ENCODE peak calls at places on chromosomes 5 and 9, in five cellular contexts. Z is lung; Y is fibroblast of lung; H is CD8-positive, alpha-beta memory T cell; O is brain microvascular endothelial cell. B is an unnamed sample.

GRCh38 chr9:126459126-126459525 is 132.5 kb downstream of the MVB12B start:
- DNase-seq in Z (no peak), Y (no peak), H (no peak), O (no peak), B (peak; percentile 30)

GRCh38 chr5:26192496-26192895 is 845.9 kb downstream of the CDH9 start:
- DNase-seq in Z (no peak), Y (no peak), H (no peak), O (no peak), B (no peak)

GRCh38 chr5:69007726-69008368 is 86.0 kb upstream of the SLC30A5 start:
- DNase-seq in Z (peak; percentile 48), Y (peak; percentile 24), H (peak; percentile 51), O (peak; percentile 56), B (peak; percentile 3)

GRCh38 chr9:20353931-20354652 is 268.2 kb downstream of the MLLT3 start:
- DNase-seq in Z (no peak), Y (peak; percentile 21), H (no peak), O (no peak), B (no peak)

GRCh38 chr5:164617290-164617689 is 1111.9 kb downstream of the MAT2B start:
- DNase-seq in Z (no peak), Y (no peak), H (no peak), O (no peak), B (no peak)

GRCh38 chr5:60586307-60586901 is 113.6 kb downstream of the DEPDC1B start:
- DNase-seq in Z (no peak), Y (peak; percentile 23), H (no peak), O (peak; percentile 9), B (peak; percentile 3)

GRCh38 chr5:169416583-169417196 is 115.8 kb upstream of the SLIT3 start:
- DNase-seq in Z (no peak), Y (peak; percentile 94), H (no peak), O (peak; percentile 91), B (no peak)

GRCh38 chr5:61969347-61969746 is 336.7 kb upstream of the KIF2A start:
- DNase-seq in Z (no peak), Y (peak; percentile 46), H (no peak), O (no peak), B (no peak)

GRCh38 chr5:142680605-142681259 is 5.2 kb downstream of the FGF1 start:
- DNase-seq in Z (peak; percentile 48), Y (peak; percentile 77), H (no peak), O (no peak), B (no peak)

GRCh38 chr5:60668715-60669304 is 31.2 kb downstream of the DEPDC1B start:
- DNase-seq in Z (no peak), Y (peak; percentile 13), H (no peak), O (no peak), B (no peak)

DNA sequence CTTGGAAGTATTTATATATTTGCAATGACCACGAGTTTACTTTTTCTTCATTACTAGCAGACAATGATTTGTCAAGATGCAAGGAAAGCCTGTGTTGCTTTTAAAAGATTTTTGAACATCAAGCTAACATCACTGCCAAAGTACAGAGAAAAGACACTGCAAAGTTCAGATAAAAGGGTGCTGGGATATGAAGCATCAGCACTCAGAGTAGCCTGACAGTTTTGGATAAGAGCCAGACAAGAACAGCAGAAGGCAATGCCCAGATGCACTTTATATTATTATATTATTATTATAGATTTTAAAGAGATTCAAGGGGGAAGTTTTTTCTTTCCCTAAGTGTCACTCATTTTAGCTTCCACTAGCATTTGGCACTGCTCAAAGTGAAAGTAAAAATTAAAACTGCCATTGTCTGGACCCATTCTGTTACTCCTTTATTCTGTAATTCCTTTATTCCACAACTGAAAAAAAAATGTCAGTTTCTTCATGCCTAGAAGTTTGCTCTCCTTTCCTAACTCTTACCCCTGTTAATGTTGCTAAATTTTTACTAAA is 240.6 kb downstream of the EFNA5 start:
- DNase-seq in Z (no peak), Y (no peak), H (no peak), O (no peak), B (no peak)
- H3K27ac ChIP-seq in Z (no peak overlapping the region), Y (no peak overlapping the region), H (no peak overlapping the region), O (no peak overlapping the region), B (no peak overlapping the region)

GRCh38 chr9:93191354-93191660 is 7.4 kb downstream of the WNK2 start:
- DNase-seq in Z (no peak), Y (no peak), H (no peak), O (no peak), B (no peak)
- H3K27ac ChIP-seq in Z (no peak overlapping the region), Y (no peak overlapping the region), H (no peak overlapping the region), O (no peak overlapping the region), B (no peak overlapping the region)

DNA sequence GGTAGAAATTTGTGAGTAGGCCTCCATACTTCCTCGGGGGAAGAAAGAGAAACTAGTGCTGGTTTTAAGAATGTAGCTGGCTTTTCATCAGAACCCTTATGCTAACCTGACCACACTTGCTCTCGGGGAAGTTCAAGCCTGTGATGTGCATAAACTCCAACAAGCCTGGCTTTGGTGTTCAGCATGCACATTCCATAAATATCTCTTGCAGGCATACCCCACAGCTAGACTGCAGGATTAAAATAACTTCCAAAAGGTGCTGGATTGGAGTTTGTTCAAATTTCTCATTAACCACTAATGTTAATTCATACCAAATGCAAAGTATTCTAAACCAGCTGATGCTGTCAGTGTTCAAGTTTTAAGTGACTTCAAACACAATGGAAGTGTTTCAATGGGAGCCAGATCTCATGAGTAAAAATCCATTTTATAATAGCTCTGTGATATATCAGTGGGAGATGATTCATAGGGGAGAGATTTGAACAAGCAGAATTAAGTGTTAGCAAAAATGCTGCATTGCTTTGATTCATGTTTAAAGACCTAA is 79.4 kb downstream of the NPR3 start:
- DNase-seq in Z (no peak), Y (peak; percentile 91), H (no peak), O (peak; percentile 57), B (no peak)
- H3K27ac ChIP-seq in Z (no peak overlapping the region), Y (no peak overlapping the region), H (no peak overlapping the region), O (peak overlapping the region; percentile 52), B (no peak overlapping the region)

GRCh38 chr5:10515492-10515891 is 48.4 kb upstream of the ANKRD33B start:
- DNase-seq in Z (no peak), Y (no peak), H (no peak), O (no peak), B (no peak)

GRCh38 chr5:10520716-10521115 is 43.2 kb upstream of the ANKRD33B start:
- DNase-seq in Z (no peak), Y (peak; percentile 42), H (no peak), O (peak; percentile 40), B (no peak)

GRCh38 chr5:10519729-10520128 is 44.1 kb upstream of the ANKRD33B start:
- DNase-seq in Z (no peak), Y (no peak), H (no peak), O (no peak), B (no peak)

GRCh38 chr5:10521466-10522223 is 42.2 kb upstream of the ANKRD33B start:
- DNase-seq in Z (no peak), Y (no peak), H (no peak), O (no peak), B (no peak)

GRCh38 chr5:10518352-10518751 is 45.5 kb upstream of the ANKRD33B start:
- DNase-seq in Z (no peak), Y (peak; percentile 86), H (no peak), O (peak; percentile 33), B (no peak)
- H3K27ac ChIP-seq in Z (no peak overlapping the region), Y (no peak overlapping the region), H (no peak overlapping the region), O (no peak overlapping the region), B (no peak overlapping the region)

GRCh38 chr5:31990296-31990695 is 183.8 kb downstream of the GOLPH3 start:
- DNase-seq in Z (no peak), Y (peak; percentile 48), H (no peak), O (no peak), B (no peak)
- H3K27ac ChIP-seq in Z (no peak overlapping the region), Y (no peak overlapping the region), H (no peak overlapping the region), O (no peak overlapping the region), B (no peak overlapping the region)

GRCh38 chr5:150751096-150751891 is 7.5 kb downstream of the DCTN4 start:
- DNase-seq in Z (no peak), Y (peak; percentile 30), H (no peak), O (no peak), B (no peak)
- H3K27ac ChIP-seq in Z (no peak overlapping the region), Y (no peak overlapping the region), H (no peak overlapping the region), O (no peak overlapping the region), B (no peak overlapping the region)

DNA sequence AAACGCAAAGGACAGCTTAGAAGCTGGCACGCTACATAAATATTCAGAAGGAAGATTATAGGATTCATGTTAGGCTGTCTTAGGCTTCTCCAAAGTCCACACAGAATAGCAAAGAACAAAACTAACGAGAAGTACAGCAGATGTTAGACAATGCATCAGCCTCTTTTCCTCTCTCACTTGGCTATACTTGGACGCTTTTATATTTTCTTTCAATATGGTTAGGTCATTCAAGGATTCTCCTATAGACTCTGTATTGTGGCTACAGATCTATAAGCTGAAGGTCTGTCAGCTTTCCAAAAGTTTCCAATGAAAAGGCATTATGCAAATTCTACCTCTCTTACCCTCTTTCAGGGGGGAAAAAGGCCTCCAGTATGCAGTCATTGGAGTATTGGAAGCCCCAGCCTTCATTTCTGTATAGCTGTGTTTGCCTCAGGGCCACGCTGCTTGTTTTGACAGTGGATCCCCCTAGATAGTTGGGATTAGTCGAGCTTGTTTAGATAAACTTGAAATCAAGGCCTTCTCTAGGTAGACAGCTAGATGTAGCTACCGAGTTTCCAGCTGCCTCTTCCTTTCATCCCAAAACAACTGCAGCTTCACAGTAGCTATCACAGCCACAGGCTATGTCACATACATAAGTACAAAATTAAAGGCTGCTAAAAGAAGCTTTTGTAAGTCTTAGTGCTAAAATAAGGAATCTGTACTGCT is 152.9 kb downstream of the DENND1A start:
- DNase-seq in Z (no peak), Y (no peak), H (no peak), O (no peak), B (no peak)
- H3K27ac ChIP-seq in Z (no peak overlapping the region), Y (no peak overlapping the region), H (no peak overlapping the region), O (no peak overlapping the region), B (no peak overlapping the region)

GRCh38 chr5:177607115-177607451 is 7.2 kb downstream of the B4GALT7 start:
- DNase-seq in Z (no peak), Y (no peak), H (no peak), O (no peak), B (no peak)
- H3K27ac ChIP-seq in Z (no peak overlapping the region), Y (no peak overlapping the region), H (no peak overlapping the region), O (no peak overlapping the region), B (no peak overlapping the region)

B was measured in substantia nigra.